ENCODE peak calls at places on chromosomes 13 and 19, in ten cellular contexts. D is breast epithelium; S is AG04449; K is CD8-positive, alpha-beta T cell; L is BJ; R is adrenal gland; B is coronary artery; U is bronchial epithelial cell; Y is cardiac muscle cell; F is fibroblast of lung. E is an unnamed sample.

GRCh38 chr13:30042891-30043630 is 192.6 kb upstream of the UBL3 start:
- DNase-seq in B (no peak), D (no peak), K (no peak), S (no peak), F (no peak), L (no peak), Y (no peak), U (no peak), R (no peak), E (no peak)

GRCh38 chr13:37074703-37075102 is 15.2 kb upstream of the SUPT20H start:
- DNase-seq in U (peak), D (no peak), F (peak), B (no peak), Y (peak), S (no peak), K (no peak), L (peak), R (no peak), E (peak)

GRCh38 chr19:52923782-52924593 is 760 bp upstream of the ZNF888 start:
- DNase-seq in S (no peak), Y (peak), K (no peak), R (peak), B (no peak), D (no peak), L (no peak), F (peak), U (peak), E (no peak)

GRCh38 chr13:44199627-44200207 is 173.9 kb upstream of the SERP2 start:
- DNase-seq in B (no peak), Y (no peak), R (no peak), U (peak), F (peak), D (no peak), L (no peak), S (no peak), K (no peak), E (no peak)

GRCh38 chr19:51948979-51949378 is 21.7 kb downstream of the ZNF613 start:
- DNase-seq in L (no peak), R (peak), Y (peak), B (no peak), U (no peak), S (no peak), D (no peak), F (peak), K (no peak), E (peak)

GRCh38 chr13:109214393-109214792 is 572.0 kb downstream of the IRS2 start:
- DNase-seq in Y (no peak), R (no peak), B (no peak), U (no peak), L (no peak), K (no peak), S (no peak), D (no peak), F (no peak), E (no peak)

GRCh38 chr19:17448190-17448967 is at the start of gene TMEM221:
- DNase-seq in B (no peak), U (no peak), D (no peak), Y (peak), K (peak), F (no peak), L (no peak), R (peak), S (no peak), E (no peak)

GRCh38 chr19:802497-802887 is 5.2 kb downstream of the PTBP1 start:
- DNase-seq in D (no peak), R (no peak), L (no peak), Y (no peak), B (no peak), S (no peak), K (no peak), U (no peak), F (peak), E (peak)

GRCh38 chr13:109748677-109749076 is 37.7 kb downstream of the IRS2 start:
- DNase-seq in B (no peak), L (no peak), S (no peak), U (no peak), K (no peak), R (peak), D (no peak), Y (no peak), F (no peak), E (no peak)

GRCh38 chr13:72121466-72121865 is 254.5 kb upstream of the DACH1 start:
- DNase-seq in U (no peak), K (no peak), R (no peak), F (no peak), D (no peak), S (no peak), L (no peak), Y (no peak), B (no peak), E (no peak)

GRCh38 chr19:31128291-31128690 is 220.9 kb downstream of the TSHZ3 start:
- DNase-seq in R (no peak), S (no peak), U (no peak), F (no peak), B (no peak), L (no peak), Y (no peak), K (no peak), D (no peak), E (no peak)

GRCh38 chr19:38213911-38214625 is 10.0 kb downstream of the DPF1 start:
- DNase-seq in L (no peak), D (no peak), K (peak), U (no peak), Y (peak), R (no peak), B (no peak), S (no peak), F (peak), E (peak)

GRCh38 chr13:27283906-27284523 is 13.4 kb downstream of the RASL11A start:
- DNase-seq in U (no peak), Y (peak), R (no peak), F (peak), S (no peak), L (no peak), D (no peak), K (no peak), B (no peak), E (no peak)

GRCh38 chr19:47719047-47719885 is 6.0 kb downstream of the EHD2 start:
- DNase-seq in U (peak), S (peak), L (peak), Y (peak), F (peak), K (no peak), D (peak), B (peak), R (peak), E (peak)

GRCh38 chr19:30780456-30780855 is 408.3 kb downstream of the ZNF536 start:
- DNase-seq in L (no peak), U (no peak), Y (no peak), S (no peak), K (no peak), B (no peak), D (no peak), F (no peak), R (no peak), E (no peak)

GRCh38 chr19:32908641-32909190 is 39.1 kb upstream of the SLC7A9 start:
- DNase-seq in Y (no peak), L (no peak), U (peak), B (no peak), F (no peak), R (no peak), S (no peak), D (no peak), K (no peak), E (no peak)

GRCh38 chr19:50728084-50728737 is 5.0 kb downstream of the CLEC11A start:
- DNase-seq in R (peak), U (no peak), L (no peak), B (no peak), S (no peak), F (peak), D (peak), K (peak), Y (peak), E (peak)

GRCh38 chr13:113545931-113546516 is 38.5 kb upstream of the TFDP1 start:
- DNase-seq in Y (no peak), K (no peak), R (peak), S (no peak), D (peak), B (peak), U (no peak), L (no peak), F (no peak), E (no peak)

DNA sequence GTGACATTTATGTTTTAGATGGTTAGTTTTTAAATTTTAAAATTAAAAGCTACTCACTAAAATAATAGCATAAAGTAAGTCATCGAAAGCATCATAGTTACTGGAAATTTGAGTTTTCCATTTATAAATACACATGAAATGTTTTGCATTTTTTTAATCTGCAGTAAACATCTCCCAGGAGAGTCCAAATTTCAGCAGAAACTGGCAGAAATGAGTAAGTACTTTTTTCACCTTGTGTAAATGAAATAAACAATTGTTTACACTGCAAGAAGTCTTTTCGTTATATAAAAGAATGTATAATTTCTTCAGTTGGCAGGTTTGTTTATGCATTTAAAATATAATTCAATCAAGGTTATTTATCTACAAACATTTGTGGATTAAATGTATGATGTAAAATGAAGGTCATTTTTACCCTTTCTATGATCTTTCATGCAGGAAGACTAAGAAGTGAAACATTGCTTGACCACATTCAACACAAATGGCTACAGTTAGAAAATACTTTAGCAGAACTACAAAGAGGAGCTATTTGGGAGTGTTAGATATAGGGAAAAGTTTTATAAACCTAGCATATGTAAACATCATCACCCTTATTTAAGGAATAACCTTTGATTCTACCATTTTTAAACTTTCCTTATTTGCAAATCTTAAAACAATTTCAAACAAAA is 55.6 kb downstream of the RCBTB2 start:
- DNase-seq in U (no peak), B (no peak), K (no peak), R (no peak), F (no peak), L (no peak), D (no peak), Y (no peak), S (no peak), E (no peak)
- H3K4me3 ChIP-seq in U (no peak), B (no peak), K (no peak), R (no peak), F (no peak), L (no peak), D (no peak), Y (no peak), S (no peak), E (no peak)

GRCh38 chr13:99955747-99956472 is 15.7 kb downstream of the ZIC5 start:
- DNase-seq in Y (peak), R (no peak), B (peak), D (no peak), S (no peak), U (no peak), K (no peak), F (no peak), L (no peak), E (peak)

GRCh38 chr13:99959127-99959529 is 12.4 kb downstream of the ZIC5 start:
- DNase-seq in R (no peak), D (no peak), B (no peak), S (no peak), U (no peak), L (no peak), Y (no peak), K (no peak), F (no peak), E (no peak)

GRCh38 chr13:99955107-99955746 is 16.3 kb downstream of the ZIC5 start:
- DNase-seq in D (no peak), R (no peak), S (no peak), Y (no peak), L (no peak), B (peak), U (no peak), F (no peak), K (no peak), E (no peak)

GRCh38 chr13:99958402-99959126 is 13.0 kb downstream of the ZIC5 start:
- DNase-seq in S (no peak), L (no peak), K (no peak), F (no peak), Y (no peak), B (peak), U (no peak), D (no peak), R (no peak), E (no peak)

DNA sequence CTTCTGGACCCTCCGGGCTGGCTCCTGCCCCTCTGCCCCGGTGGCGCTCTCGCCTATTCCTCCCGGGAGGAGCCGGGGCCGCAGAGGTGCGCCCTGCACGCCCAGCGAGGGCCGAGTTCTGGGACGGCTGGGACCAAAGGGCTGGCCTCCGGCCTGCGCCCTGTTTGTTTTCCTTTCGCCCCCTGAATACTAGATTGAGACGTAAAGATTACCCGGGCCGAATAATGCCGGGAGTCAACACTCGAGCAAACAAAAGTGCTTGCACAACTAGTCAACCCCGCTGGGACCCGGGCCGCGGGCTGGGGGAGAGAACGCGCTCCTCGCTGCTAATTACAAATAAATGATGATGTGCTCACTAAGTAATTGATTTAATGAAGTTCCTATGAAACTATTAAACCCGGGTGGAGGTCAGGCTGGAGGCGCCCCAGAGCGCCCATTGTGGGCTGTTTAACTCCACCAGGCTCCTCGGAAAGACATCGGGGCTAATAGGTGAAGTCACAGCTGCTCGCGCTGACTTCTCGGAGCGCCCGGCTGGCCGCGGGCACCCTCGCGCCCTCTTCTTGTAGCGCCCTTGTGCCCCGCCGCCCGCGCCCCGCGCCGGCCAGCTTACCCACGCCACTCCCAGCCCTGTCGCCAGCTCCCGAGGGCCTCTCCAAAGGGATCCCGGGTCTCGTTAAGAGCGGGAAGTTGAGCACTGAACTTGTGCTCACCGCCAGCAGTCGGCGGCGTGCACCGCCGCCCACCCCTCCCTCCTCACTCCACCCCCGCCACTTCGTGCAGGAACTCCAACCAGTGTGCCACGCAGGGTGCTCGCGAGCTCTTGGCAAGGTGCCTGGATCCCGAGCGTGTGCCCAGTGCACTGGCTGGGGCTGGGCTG is 14.9 kb downstream of the ZIC5 start:
- DNase-seq in D (no peak), S (no peak), B (peak), Y (no peak), U (no peak), K (no peak), L (no peak), F (no peak), R (no peak), E (no peak)
- TF ChIP-seq CTCF in D (no peak), S (no peak), B (no peak), Y (no peak), U (no peak), K (no peak), L (no peak), F (no peak), R (no peak), E (no peak)

DNA sequence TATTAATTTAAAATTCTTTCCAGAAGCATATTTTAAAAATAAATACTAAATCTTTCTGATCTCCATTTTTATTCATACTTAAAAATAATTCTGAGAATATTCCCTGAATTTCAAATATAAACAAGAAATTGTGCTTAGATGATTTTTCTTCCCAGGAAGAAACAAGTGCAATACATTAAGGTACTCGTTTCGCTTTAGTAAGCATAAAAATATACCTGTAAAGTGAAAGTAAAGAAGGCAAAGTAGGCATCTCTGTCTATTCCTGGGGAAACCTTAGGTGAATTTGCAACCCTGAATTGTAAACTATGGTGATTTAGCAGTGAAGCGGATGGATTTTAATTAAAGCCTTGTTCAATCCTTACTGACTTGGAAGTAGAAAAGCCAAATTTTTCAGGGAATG is 354.2 kb downstream of the DIAPH3 start:
- DNase-seq in K (no peak), Y (no peak), U (no peak), L (no peak), R (no peak), S (no peak), F (no peak), B (no peak), D (no peak), E (no peak)
- H3K4me3 ChIP-seq in K (no peak), Y (no peak), U (no peak), L (no peak), R (no peak), S (no peak), F (no peak), B (no peak), D (no peak), E (no peak)

GRCh38 chr13:22569830-22570229 is 610.9 kb upstream of the SGCG start:
- DNase-seq in D (no peak), Y (no peak), U (no peak), R (no peak), L (no peak), F (peak), B (no peak), K (no peak), S (no peak), E (no peak)
- TF ChIP-seq CTCF in D (no peak), Y (no peak), U (no peak), R (no peak), L (no peak), F (no peak), B (no peak), K (no peak), S (no peak), E (no peak)

GRCh38 chr13:50127726-50128291 is 112.6 kb downstream of the KCNRG start:
- DNase-seq in K (no peak), U (no peak), B (no peak), F (no peak), S (no peak), Y (no peak), D (no peak), R (no peak), L (no peak), E (no peak)
- H3K4me3 ChIP-seq in K (peak), U (no peak), B (peak), F (peak), S (peak), Y (peak), D (peak), R (no peak), L (peak), E (peak)

GRCh38 chr19:2609389-2610116 is 92.9 kb downstream of the GNG7 start:
- DNase-seq in L (no peak), R (no peak), Y (no peak), U (no peak), K (no peak), F (no peak), B (no peak), D (no peak), S (no peak), E (no peak)
- TF ChIP-seq CTCF in L (no peak), R (no peak), Y (no peak), U (no peak), K (no peak), F (no peak), B (no peak), D (no peak), S (no peak), E (no peak)

DNA sequence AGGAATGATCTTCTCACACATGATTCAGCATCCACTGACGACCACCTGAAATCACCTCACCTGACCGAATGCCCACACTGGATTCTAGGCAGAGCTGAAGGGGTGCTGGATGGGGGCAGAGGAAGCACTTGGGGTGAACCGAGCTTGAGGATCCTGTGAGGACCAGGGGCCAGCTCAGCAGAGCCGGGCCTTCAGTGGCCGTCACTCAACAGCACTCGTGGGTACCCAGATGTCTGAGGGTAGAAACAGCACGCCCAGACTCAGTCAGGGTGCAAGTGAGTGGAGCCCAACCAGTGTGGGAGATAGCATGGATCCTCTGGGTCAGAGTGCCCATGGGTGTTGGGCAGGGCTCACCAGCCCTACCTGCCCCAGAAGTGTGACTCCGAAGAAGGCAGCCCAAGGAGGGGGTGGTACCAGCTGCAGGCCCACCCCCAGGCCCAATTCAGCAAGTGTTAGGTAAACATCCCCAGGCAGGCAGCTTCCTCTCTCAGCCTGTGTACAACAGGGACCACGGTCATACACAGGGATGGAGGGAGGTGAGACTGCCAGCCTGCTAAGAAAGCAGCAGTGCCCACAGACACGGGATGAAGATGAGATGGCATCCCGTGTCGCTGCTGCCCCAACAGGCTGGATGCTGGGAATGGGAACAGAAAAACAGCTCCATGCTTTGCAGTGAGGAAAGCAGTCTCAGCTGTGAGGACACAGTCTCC is 16.6 kb downstream of the GJA3 start:
- DNase-seq in K (no peak), Y (no peak), B (peak), L (no peak), D (no peak), F (no peak), S (no peak), U (no peak), R (no peak), E (no peak)
- H3K4me3 ChIP-seq in K (no peak), Y (no peak), B (no peak), L (no peak), D (no peak), F (no peak), S (no peak), U (no peak), R (no peak), E (no peak)

DNA sequence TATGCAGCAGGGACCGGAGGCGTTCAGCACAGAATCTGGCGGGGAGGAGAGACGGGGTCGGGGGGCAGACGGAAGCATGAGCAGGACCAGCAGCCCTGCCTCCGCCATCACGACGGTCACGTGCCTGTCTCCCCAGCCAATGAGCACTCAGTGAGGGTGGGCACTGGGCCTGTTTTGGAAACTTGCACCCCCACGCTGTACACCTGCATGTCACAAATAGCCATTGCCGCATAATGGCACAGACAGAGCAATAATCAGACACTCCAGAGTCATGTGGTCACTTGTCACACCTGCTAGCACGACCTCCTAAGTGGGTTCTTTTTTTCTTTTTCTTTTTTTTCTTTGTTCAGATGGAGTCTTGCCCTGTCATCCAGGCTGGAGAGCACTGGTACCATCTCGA is 8.8 kb downstream of the ERCC2 start:
- DNase-seq in L (no peak), R (no peak), B (no peak), S (no peak), D (no peak), Y (no peak), K (no peak), F (no peak), U (no peak), E (no peak)
- TF ChIP-seq CTCF in L (no peak), R (no peak), B (no peak), S (no peak), D (no peak), Y (no peak), K (no peak), F (no peak), U (no peak), E (no peak)

E was measured in astrocyte of the spinal cord.